ENCODE peak calls at places on chromosomes 16 and 17, in six cellular contexts. U is HCT116; B is CD4-positive, alpha-beta memory T cell; R is CD4-positive, alpha-beta T cell; W is A549; Z is OCI-LY7. Q is an unnamed sample.
A peak's percentile ranks its signal among the peaks of the same experiment; 100 is the strongest.

GRCh38 chr17:4482338-4483011 is 16.2 kb upstream of the SPNS2 start:
- DNase-seq in U (no peak), R (no peak), Z (no peak), B (no peak), W (no peak), Q (no peak)

GRCh38 chr16:46582313-46582712 is 38.9 kb downstream of the SHCBP1 start:
- DNase-seq in Z (no peak), B (no peak), R (no peak), W (no peak), U (no peak), Q (no peak)

GRCh38 chr17:5705081-5705875 is 121.0 kb upstream of the NLRP1 start:
- DNase-seq in Z (peak; percentile 17), U (no peak), W (no peak), R (no peak), B (no peak), Q (no peak)

GRCh38 chr17:40717776-40718175 is 14.2 kb upstream of the KRT24 start:
- DNase-seq in R (no peak), B (no peak), W (no peak), U (no peak), Z (no peak), Q (no peak)

GRCh38 chr17:78356163-78356713 is 3.6 kb downstream of the SOCS3 start:
- DNase-seq in U (no peak), B (peak; percentile 94), R (peak; percentile 84), Z (peak; percentile 92), W (peak; percentile 87), Q (peak; percentile 65)

GRCh38 chr16:78985736-78986605 is 614.6 kb downstream of the MAF start:
- DNase-seq in W (no peak), B (no peak), R (no peak), U (no peak), Z (no peak), Q (no peak)

GRCh38 chr16:52957199-52957598 is 95.5 kb downstream of the CHD9NB start:
- DNase-seq in W (no peak), Z (no peak), U (no peak), B (no peak), R (no peak), Q (no peak)

GRCh38 chr17:19250421-19251141 is 13.4 kb downstream of the EPN2 start:
- DNase-seq in B (no peak), W (no peak), U (no peak), R (no peak), Z (no peak), Q (no peak)

GRCh38 chr17:82302498-82302963 is 14.9 kb downstream of the CD7 start:
- DNase-seq in U (no peak), W (no peak), B (no peak), R (no peak), Z (no peak), Q (no peak)

GRCh38 chr16:55003916-55004315 is 73.3 kb downstream of the IRX5 start:
- DNase-seq in B (no peak), U (no peak), W (no peak), Z (no peak), R (no peak), Q (no peak)

GRCh38 chr17:41520821-41521521 is 2.3 kb upstream of the KRT15 start:
- DNase-seq in B (no peak), Z (no peak), R (no peak), W (no peak), U (no peak), Q (no peak)

GRCh38 chr17:82416264-82416663 is 1.9 kb upstream of the HEXD start:
- DNase-seq in R (no peak), U (no peak), W (no peak), Z (no peak), B (no peak), Q (no peak)

GRCh38 chr16:4021070-4021779 is 95.0 kb downstream of the ADCY9 start:
- DNase-seq in W (peak; percentile 25), B (no peak), Z (no peak), R (no peak), U (no peak), Q (no peak)

GRCh38 chr17:3843935-3844516 is 2.0 kb downstream of the NCBP3 start:
- DNase-seq in R (peak; percentile 52), B (peak; percentile 27), W (peak; percentile 78), Z (peak; percentile 72), U (peak; percentile 56), Q (no peak)

GRCh38 chr16:56767018-56767417 is 37.1 kb downstream of the NUP93 start:
- DNase-seq in R (no peak), B (no peak), Z (no peak), U (no peak), W (no peak), Q (no peak)

GRCh38 chr17:49252148-49252682 is 21.6 kb upstream of the PHOSPHO1 start:
- DNase-seq in W (peak; percentile 59), U (no peak), Z (no peak), B (no peak), R (no peak), Q (no peak)

GRCh38 chr16:47940466-47940865 is 215.3 kb downstream of the ABCC12 start:
- DNase-seq in W (no peak), U (no peak), R (no peak), B (no peak), Z (no peak), Q (no peak)

GRCh38 chr16:87687571-87687910 is 78.2 kb downstream of the KLHDC4 start:
- DNase-seq in Z (no peak), U (no peak), B (no peak), W (no peak), R (no peak), Q (no peak)
- H3K9me3 ChIP-seq in Z (no peaks in the 10 kb centered on the region), U (no peaks in the 10 kb centered on the region), B (no peaks in the 10 kb centered on the region), W (no peaks in the 10 kb centered on the region), R (no peaks in the 10 kb centered on the region), Q (no peaks in the 10 kb centered on the region)

DNA sequence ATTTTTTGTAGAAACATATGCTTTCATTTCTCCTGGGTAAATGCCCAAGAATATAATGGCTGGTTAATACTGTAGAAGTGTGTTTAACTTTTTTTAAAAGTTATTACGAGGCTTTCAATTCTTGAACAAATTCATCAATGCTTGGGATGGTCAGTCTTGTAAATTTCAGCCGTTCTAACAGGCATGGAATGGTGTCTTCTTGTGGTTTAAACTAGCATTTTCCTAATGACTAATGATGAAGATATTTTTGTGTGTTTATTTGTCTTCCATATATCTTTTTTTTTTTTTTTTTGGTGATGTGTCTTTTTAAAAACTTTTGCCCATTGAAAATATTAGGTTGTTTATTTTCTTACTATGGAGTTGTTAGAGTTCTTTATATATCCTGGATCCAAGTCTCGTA is 67.1 kb downstream of the MGAT5B start:
- DNase-seq in Z (no peak), R (no peak), U (no peak), B (no peak), W (no peak), Q (no peak)
- H3K9me3 ChIP-seq in Z (no peaks in the 10 kb centered on the region), R (no peaks in the 10 kb centered on the region), U (no peaks in the 10 kb centered on the region), B (no peaks in the 10 kb centered on the region), W (no peaks in the 10 kb centered on the region), Q (no peaks in the 10 kb centered on the region)

DNA sequence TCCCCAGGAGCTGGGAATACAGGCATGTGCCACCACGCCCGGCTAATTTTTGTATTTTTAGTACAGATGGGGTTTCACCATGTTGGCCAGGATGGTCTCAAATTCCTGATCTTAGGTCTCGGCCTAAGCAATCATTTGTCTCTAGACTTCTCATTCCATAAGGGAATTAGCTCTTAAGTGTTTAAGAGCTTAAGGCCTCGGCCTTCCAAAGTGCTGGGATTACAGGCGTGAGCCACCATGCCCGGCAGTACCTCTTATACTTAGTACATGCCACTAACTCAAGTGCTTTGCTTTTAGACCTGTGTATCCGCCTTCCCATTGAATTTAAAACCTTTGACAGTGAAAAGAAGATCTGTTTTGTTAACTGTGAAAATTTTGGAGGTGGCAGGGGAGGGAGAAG is 16.6 kb upstream of the IL21R start:
- DNase-seq in R (no peak), U (no peak), Z (no peak), W (no peak), B (no peak), Q (no peak)
- H3K9me3 ChIP-seq in R (peaks cover 4% of the 10 kb centered on the region), U (no peaks in the 10 kb centered on the region), Z (peaks cover 15% of the 10 kb centered on the region), W (peaks cover 17% of the 10 kb centered on the region), B (no peaks in the 10 kb centered on the region), Q (no peaks in the 10 kb centered on the region)

DNA sequence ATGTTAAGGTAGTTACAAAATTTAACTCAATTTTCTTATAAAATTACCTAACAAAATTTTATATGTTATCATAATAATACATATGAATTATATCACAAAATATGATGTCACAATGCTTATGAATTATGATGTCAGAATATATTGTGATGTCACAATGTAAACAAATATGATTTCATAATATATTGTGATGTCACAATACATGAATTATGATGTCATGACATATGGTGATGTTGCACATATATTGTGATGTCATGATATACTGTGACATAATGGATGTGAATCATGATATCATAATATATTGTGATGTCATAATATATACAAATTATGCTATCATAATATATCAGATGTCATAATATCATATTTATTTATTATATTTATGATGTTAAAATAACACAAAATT is 1879.9 kb downstream of the TP53TG3F start:
- DNase-seq in W (no peak), R (no peak), B (no peak), U (no peak), Z (peak; percentile 1), Q (no peak)
- H3K9me3 ChIP-seq in W (peaks cover 2% of the 10 kb centered on the region), R (peaks cover 23% of the 10 kb centered on the region), B (peaks cover 6% of the 10 kb centered on the region), U (peaks cover 13% of the 10 kb centered on the region), Z (no peaks in the 10 kb centered on the region), Q (no peaks in the 10 kb centered on the region)

GRCh38 chr16:71225145-71225544 is 5.4 kb downstream of the HYDIN start:
- DNase-seq in R (no peak), B (no peak), Z (no peak), U (no peak), W (no peak), Q (no peak)
- H3K9me3 ChIP-seq in R (peaks cover 37% of the 10 kb centered on the region), B (no peaks in the 10 kb centered on the region), Z (peaks cover 17% of the 10 kb centered on the region), U (peaks cover 11% of the 10 kb centered on the region), W (peaks cover 12% of the 10 kb centered on the region), Q (no peaks in the 10 kb centered on the region)

DNA sequence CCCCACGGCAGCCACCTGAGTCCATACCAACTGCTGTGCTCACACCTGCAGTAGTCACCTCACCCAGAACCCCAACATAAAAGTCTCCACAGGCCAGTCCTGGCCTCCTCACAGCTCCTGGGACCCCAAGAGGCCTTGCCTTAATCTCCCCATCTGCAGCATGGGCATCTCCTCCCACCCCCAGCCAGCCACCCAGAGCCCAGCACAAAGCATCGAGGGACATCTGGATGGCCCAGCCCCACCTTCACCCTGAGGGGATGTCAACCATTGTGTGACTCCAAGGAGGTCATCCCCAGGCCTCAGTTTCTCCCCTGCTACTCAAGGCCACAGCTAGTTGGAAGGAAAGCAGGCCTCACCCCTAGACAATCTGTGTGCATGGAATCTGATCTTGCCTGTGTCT is 1775.3 kb downstream of the TP53TG3F start:
- DNase-seq in Z (no peak), W (no peak), B (no peak), U (no peak), R (no peak), Q (no peak)
- H3K9me3 ChIP-seq in Z (no peaks in the 10 kb centered on the region), W (no peaks in the 10 kb centered on the region), B (peaks cover 7% of the 10 kb centered on the region), U (peaks cover 3% of the 10 kb centered on the region), R (no peaks in the 10 kb centered on the region), Q (no peaks in the 10 kb centered on the region)